ENCODE peak calls at places on chromosome 2, in five cellular contexts. W is T-helper 1 cell, Z is left ventricle myocardium inferior, T is NCI-H82, X is RWPE1. Y is an unnamed sample.
A peak's percentile ranks its signal among the peaks of the same experiment; 100 is the strongest.

GRCh38 chr2:107001964-107002696 is 116.2 kb upstream of the ST6GAL2 start:
- DNase-seq in W (no peak), Z (no peak), T (no peak), X (no peak), Y (no peak)

GRCh38 chr2:86297382-86298147 is 39.9 kb downstream of the REEP1 start:
- DNase-seq in W (no peak), Z (no peak), T (peak; percentile 43), X (no peak), Y (peak; percentile 21)

GRCh38 chr2:36290306-36290705 is 65.3 kb upstream of the CRIM1 start:
- DNase-seq in W (no peak), Z (no peak), T (peak; percentile 75), X (no peak), Y (no peak)

GRCh38 chr2:54570925-54571694 is 115.0 kb downstream of the SPTBN1 start:
- DNase-seq in W (peak; percentile 55), Z (peak; percentile 45), T (peak; percentile 54), X (peak; percentile 77), Y (peak; percentile 26)

GRCh38 chr2:141941224-141941714 is 189.5 kb downstream of the LRP1B start:
- DNase-seq in W (no peak), Z (no peak), T (peak; percentile 12), X (no peak), Y (no peak)

GRCh38 chr2:222424729-222425671 is 657 bp downstream of the SGPP2 start:
- DNase-seq in W (peak; percentile 40), Z (peak; percentile 28), T (no peak), X (no peak), Y (no peak)

GRCh38 chr2:88919087-88919738 is 227.7 kb downstream of the RPIA start:
- DNase-seq in W (no peak), Z (no peak), T (no peak), X (peak; percentile 5), Y (peak; percentile 14)

GRCh38 chr2:210112871-210113270 is 58.3 kb downstream of the KANSL1L start:
- DNase-seq in W (no peak), Z (no peak), T (no peak), X (no peak), Y (no peak)

GRCh38 chr2:110770308-110770695 is 37.9 kb downstream of the ACOXL start:
- DNase-seq in W (no peak), Z (peak; percentile 44), T (peak; percentile 51), X (no peak), Y (no peak)

GRCh38 chr2:162029287-162029901 is 44.6 kb downstream of the DPP4 start:
- DNase-seq in W (no peak), Z (peak; percentile 50), T (no peak), X (peak; percentile 90), Y (no peak)

GRCh38 chr2:159615936-159616733 is at the start of gene BAZ2B:
- DNase-seq in W (no peak), Z (peak; percentile 53), T (peak; percentile 84), X (peak; percentile 38), Y (peak; percentile 60)

GRCh38 chr2:60531638-60532216 is 21.7 kb downstream of the BCL11A start:
- DNase-seq in W (no peak), Z (no peak), T (peak; percentile 85), X (no peak), Y (no peak)

GRCh38 chr2:130328710-130329109 is 14.0 kb upstream of the IMP4 start:
- DNase-seq in W (no peak), Z (no peak), T (no peak), X (peak; percentile 73), Y (no peak)

GRCh38 chr2:204673877-204674276 is 128.6 kb downstream of the PARD3B start:
- DNase-seq in W (no peak), Z (no peak), T (no peak), X (peak; percentile 14), Y (no peak)

GRCh38 chr2:200765139-200765951 is 46.4 kb upstream of the BZW1 start:
- DNase-seq in W (no peak), Z (no peak), T (no peak), X (peak; percentile 84), Y (no peak)

GRCh38 chr2:119482481-119483394 is 41.5 kb downstream of the SCTR start:
- DNase-seq in W (no peak), Z (peak; percentile 59), T (no peak), X (no peak), Y (no peak)

GRCh38 chr2:216636570-216637450 is 3.6 kb downstream of the IGFBP2 start:
- DNase-seq in W (no peak), Z (no peak), T (peak; percentile 83), X (peak; percentile 75), Y (no peak)

GRCh38 chr2:33380661-33381183 is 95.7 kb upstream of the RASGRP3 start:
- DNase-seq in W (no peak), Z (no peak), T (no peak), X (no peak), Y (no peak)

GRCh38 chr2:222708274-222708710 is 36.8 kb downstream of the MOGAT1 start:
- DNase-seq in W (peak; percentile 60), Z (peak; percentile 81), T (peak; percentile 77), X (peak; percentile 53), Y (peak; percentile 57)

Y was measured in RPMI8226.